ENCODE peak calls at places on chromosomes 5 and 9, in six cellular contexts. T is aorta, O is left lung, Q is thoracic aorta, K is A549, H is GM23338. X is an unnamed sample. For H3K4me1, the result is how much of the 10 kb centered on the place peaks cover.

GRCh38 chr5:17216176-17216973 is 1.1 kb upstream of the BASP1 start:
- DNase-seq in T (peak), O (peak), Q (peak), K (peak), H (peak), X (peak)

GRCh38 chr5:96942911-96943310 is 7.0 kb downstream of the LNPEP start:
- DNase-seq in T (no peak), O (no peak), Q (no peak), K (no peak), H (no peak), X (no peak)

GRCh38 chr9:75953218-75953617 is 62.7 kb downstream of the PCSK5 start:
- DNase-seq in T (no peak), O (no peak), Q (no peak), K (no peak), H (no peak), X (no peak)

GRCh38 chr5:139639619-139640431 is 8.3 kb upstream of the CXXC5 start:
- DNase-seq in T (peak), O (peak), Q (no peak), K (no peak), H (no peak), X (no peak)

GRCh38 chr5:125045647-125046046 is 299.2 kb upstream of the ZNF608 start:
- DNase-seq in T (no peak), O (no peak), Q (no peak), K (no peak), H (no peak), X (no peak)

GRCh38 chr9:100379862-100380261 is 27.1 kb upstream of the TEX10 start:
- DNase-seq in T (no peak), O (no peak), Q (no peak), K (peak), H (no peak), X (no peak)

GRCh38 chr5:32233220-32233695 is 59.1 kb upstream of the GOLPH3 start:
- DNase-seq in T (no peak), O (no peak), Q (no peak), K (no peak), H (no peak), X (no peak)

GRCh38 chr9:98881836-98882568 is 61.7 kb upstream of the COL15A1 start:
- DNase-seq in T (no peak), O (no peak), Q (no peak), K (no peak), H (no peak), X (no peak)

GRCh38 chr9:127976943-127977871 is 3.6 kb downstream of the EEIG1 start:
- DNase-seq in T (no peak), O (no peak), Q (no peak), K (no peak), H (no peak), X (no peak)

GRCh38 chr9:80698725-80699124 is 990.6 kb downstream of the TLE1 start:
- DNase-seq in T (no peak), O (no peak), Q (no peak), K (no peak), H (no peak), X (no peak)

GRCh38 chr5:128053291-128053954 is 30.1 kb upstream of the SLC12A2 start:
- DNase-seq in T (no peak), O (no peak), Q (no peak), K (no peak), H (no peak), X (no peak)

GRCh38 chr5:51385214-51385613 is 2.0 kb downstream of the ISL1 start:
- DNase-seq in T (no peak), O (no peak), Q (no peak), K (no peak), H (no peak), X (no peak)

GRCh38 chr5:51382759-51383493 is at the start of gene ISL1:
- DNase-seq in T (peak), O (peak), Q (no peak), K (peak), H (peak), X (peak)

GRCh38 chr5:51384281-51384840 is 1.1 kb downstream of the ISL1 start:
- DNase-seq in T (no peak), O (no peak), Q (no peak), K (no peak), H (no peak), X (no peak)

GRCh38 chr5:51382508-51382758 is 815 bp upstream of the ISL1 start:
- DNase-seq in T (no peak), O (no peak), Q (no peak), K (no peak), H (no peak), X (no peak)

DNA sequence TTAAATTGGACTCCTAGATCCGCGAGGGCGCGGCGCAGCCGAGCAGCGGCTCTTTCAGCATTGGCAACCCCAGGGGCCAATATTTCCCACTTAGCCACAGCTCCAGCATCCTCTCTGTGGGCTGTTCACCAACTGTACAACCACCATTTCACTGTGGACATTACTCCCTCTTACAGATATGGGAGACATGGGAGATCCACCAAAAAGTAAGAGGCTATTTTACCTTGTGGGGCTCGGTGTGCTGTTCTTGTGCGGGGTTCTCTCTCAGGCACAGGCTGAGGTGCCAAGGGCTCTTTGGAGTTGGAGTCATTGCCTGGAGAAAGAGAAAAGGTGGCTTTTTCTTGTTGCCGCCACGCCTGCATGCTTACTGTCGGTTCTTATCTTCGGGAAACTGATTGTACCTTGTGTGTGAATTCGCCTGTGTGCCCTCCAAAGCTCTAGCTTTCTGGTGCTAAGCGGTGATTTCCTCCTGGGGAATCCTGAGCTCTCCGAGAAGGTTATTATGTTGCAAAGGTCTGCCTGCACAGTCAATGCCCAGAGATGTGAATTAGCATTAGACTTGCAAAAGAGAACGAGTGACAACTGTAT is 340 bp downstream of the ISL1 start:
- DNase-seq in T (no peak), O (no peak), Q (no peak), K (no peak), H (no peak), X (no peak)
- H3K4me3 ChIP-seq in T (peak), O (peak), Q (peak), K (peak), H (peak), X (peak)

GRCh38 chr5:141916522-141916921 is 7.1 kb upstream of the DELE1 start:
- DNase-seq in T (no peak), O (no peak), Q (no peak), K (no peak), H (no peak), X (no peak)
- H3K4me1 ChIP-seq in T (under half), O (under half), Q (under half), K (under half), H (under half), X (under half)

GRCh38 chr9:38016375-38017120 is 52.5 kb downstream of the SHB start:
- DNase-seq in T (no peak), O (no peak), Q (no peak), K (no peak), H (no peak), X (no peak)

GRCh38 chr9:38018230-38018963 is 50.6 kb downstream of the SHB start:
- DNase-seq in T (no peak), O (no peak), Q (no peak), K (no peak), H (no peak), X (no peak)

GRCh38 chr9:38017885-38018186 is 51.2 kb downstream of the SHB start:
- DNase-seq in T (no peak), O (no peak), Q (no peak), K (no peak), H (no peak), X (no peak)

GRCh38 chr9:38018964-38019602 is 49.9 kb downstream of the SHB start:
- DNase-seq in T (no peak), O (peak), Q (no peak), K (peak), H (no peak), X (no peak)

DNA sequence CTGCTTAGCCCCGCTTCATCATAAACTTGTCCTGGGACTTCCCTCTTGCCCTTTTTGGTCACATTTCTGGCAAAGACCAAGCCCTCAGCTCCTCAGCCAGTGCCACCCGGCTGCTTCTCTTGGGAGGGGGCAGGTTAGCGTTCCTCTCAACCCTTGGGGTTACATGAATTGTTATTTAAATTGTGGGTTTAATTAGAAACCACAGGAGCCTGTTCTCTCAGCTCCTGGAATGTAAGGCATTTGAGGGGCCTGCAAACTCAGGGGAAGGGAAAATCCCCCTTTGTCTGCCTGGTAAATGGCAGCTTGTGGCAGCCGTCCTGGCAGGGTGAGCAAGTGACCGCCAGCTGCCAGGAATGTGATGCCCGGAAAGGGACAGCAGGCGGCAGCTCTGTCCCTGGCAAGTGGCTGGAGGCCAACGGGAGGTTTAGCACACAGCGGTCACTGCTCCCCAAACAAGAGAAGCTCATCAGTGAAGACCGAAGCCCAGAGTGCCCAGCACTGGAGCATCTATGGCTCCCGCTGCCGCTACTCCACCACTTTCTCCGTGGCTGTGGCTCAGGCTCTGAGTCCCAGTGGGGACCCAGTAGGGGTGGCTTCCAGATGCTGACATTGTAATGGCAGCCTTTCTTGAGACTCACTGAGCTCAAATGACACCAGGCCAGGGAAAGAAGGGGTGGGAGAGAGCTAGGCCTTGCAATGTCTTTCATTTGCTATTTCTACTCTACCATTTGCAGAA is 51.7 kb downstream of the SHB start:
- DNase-seq in T (peak), O (peak), Q (no peak), K (peak), H (peak), X (no peak)
- H3K4me3 ChIP-seq in T (no peak), O (no peak), Q (peak), K (peak), H (peak), X (no peak)

DNA sequence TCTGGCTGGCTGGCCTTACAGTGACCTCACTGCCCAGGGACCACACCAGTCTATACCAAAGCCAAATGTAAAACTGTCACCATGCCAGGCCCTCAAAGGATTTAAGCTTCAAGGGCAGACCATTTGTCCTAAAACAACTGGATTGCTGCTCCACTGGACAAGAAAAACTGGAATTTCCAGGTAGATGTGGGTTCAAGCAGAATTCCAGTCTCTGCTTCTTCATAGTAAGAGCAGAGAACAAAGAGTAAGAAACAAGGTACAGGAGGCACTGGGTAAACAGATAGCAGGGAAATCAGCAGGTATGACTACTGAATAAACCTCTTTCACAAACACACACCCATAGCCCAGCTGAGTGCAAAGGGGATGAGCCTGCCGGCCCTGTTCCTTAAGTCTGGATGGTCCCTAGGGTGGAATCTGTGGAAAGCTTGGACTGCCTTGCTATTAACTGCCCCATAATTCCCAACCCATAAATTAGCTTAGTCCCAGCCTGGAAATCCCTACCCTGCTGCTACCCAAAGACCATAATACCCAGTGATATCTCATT is 5.5 kb downstream of the B4GALT1 start:
- DNase-seq in T (no peak), O (no peak), Q (no peak), K (no peak), H (no peak), X (no peak)
- H3K4me1 ChIP-seq in T (under half), O (half or more), Q (half or more), K (half or more), H (under half), X (under half)